ENCODE peak calls at places on chromosome 9, in eight cellular contexts. R is Panc1; D is pancreas; M is OCI-LY7; H is stomach; P is endodermal cell; Y is psoas muscle; C is effector memory CD4-positive, alpha-beta T cell. J is an unnamed sample.

GRCh38 chr9:36840895-36841536 is 193.1 kb downstream of the PAX5 start:
- DNase-seq in R (no peak), D (no peak), M (no peak), H (no peak), P (no peak), Y (peak; percentile 8), C (no peak), J (no peak)

GRCh38 chr9:129109952-129110739 is 447 bp downstream of the CRAT start:
- DNase-seq in R (no peak), D (no peak), M (peak; percentile 16), H (no peak), P (no peak), Y (peak; percentile 73), C (no peak), J (peak; percentile 27)

GRCh38 chr9:127033784-127034183 is 88.7 kb downstream of the ANGPTL2 start:
- DNase-seq in R (no peak), D (no peak), M (no peak), H (no peak), P (peak; percentile 14), Y (no peak), C (no peak), J (no peak)

GRCh38 chr9:69089491-69089890 is 53.9 kb downstream of the FXN start:
- DNase-seq in R (no peak), D (no peak), M (no peak), H (no peak), P (peak; percentile 77), Y (no peak), C (no peak), J (no peak)

GRCh38 chr9:129023036-129023907 is 4.9 kb downstream of the SH3GLB2 start:
- DNase-seq in R (no peak), D (no peak), M (no peak), H (no peak), P (peak; percentile 55), Y (peak; percentile 95), C (no peak), J (no peak)

GRCh38 chr9:108953983-108954574 is 19.9 kb downstream of the ABITRAM start:
- DNase-seq in R (no peak), D (no peak), M (peak; percentile 55), H (no peak), P (no peak), Y (no peak), C (no peak), J (no peak)

GRCh38 chr9:26210338-26210851 is 532.2 kb upstream of the TUSC1 start:
- DNase-seq in R (no peak), D (no peak), M (no peak), H (no peak), P (no peak), Y (no peak), C (no peak), J (no peak)

GRCh38 chr9:77132991-77133390 is 44.3 kb upstream of the VPS13A start:
- DNase-seq in R (no peak), D (no peak), M (no peak), H (no peak), P (no peak), Y (no peak), C (no peak), J (no peak)

GRCh38 chr9:4262735-4263141 is 37.1 kb downstream of the GLIS3 start:
- DNase-seq in R (peak; percentile 51), D (no peak), M (no peak), H (no peak), P (peak; percentile 68), Y (no peak), C (no peak), J (no peak)

GRCh38 chr9:109319072-109319630 is 1.7 kb downstream of the EPB41L4B start:
- DNase-seq in R (no peak), D (peak; percentile 82), M (no peak), H (peak; percentile 67), P (peak; percentile 73), Y (no peak), C (no peak), J (no peak)

GRCh38 chr9:124145903-124146575 is 111.7 kb upstream of the NEK6 start:
- DNase-seq in R (no peak), D (no peak), M (no peak), H (no peak), P (no peak), Y (no peak), C (no peak), J (no peak)

GRCh38 chr9:114684036-114684435 is 2.0 kb upstream of the TEX48 start:
- DNase-seq in R (no peak), D (no peak), M (no peak), H (no peak), P (peak; percentile 29), Y (no peak), C (no peak), J (no peak)

GRCh38 chr9:91867740-91868139 is 82.3 kb downstream of the ROR2 start:
- DNase-seq in R (no peak), D (no peak), M (no peak), H (no peak), P (no peak), Y (no peak), C (no peak), J (no peak)

GRCh38 chr9:123246534-123246933 is 21.9 kb downstream of the STRBP start:
- DNase-seq in R (no peak), D (no peak), M (no peak), H (no peak), P (no peak), Y (no peak), C (no peak), J (no peak)

GRCh38 chr9:3346549-3346948 is 179.3 kb downstream of the RFX3 start:
- DNase-seq in R (no peak), D (no peak), M (no peak), H (no peak), P (no peak), Y (no peak), C (no peak), J (no peak)

GRCh38 chr9:112341741-112342140 is 8.3 kb upstream of the PTBP3 start:
- DNase-seq in R (no peak), D (no peak), M (no peak), H (no peak), P (peak; percentile 76), Y (no peak), C (no peak), J (no peak)

GRCh38 chr9:92247981-92248380 is 45.5 kb downstream of the IARS1 start:
- DNase-seq in R (no peak), D (no peak), M (no peak), H (no peak), P (no peak), Y (no peak), C (no peak), J (no peak)

GRCh38 chr9:2620876-2621677 is 510 bp upstream of the VLDLR start:
- DNase-seq in R (no peak), D (peak; percentile 89), M (no peak), H (peak; percentile 87), P (peak; percentile 94), Y (peak; percentile 90), C (no peak), J (no peak)

DNA sequence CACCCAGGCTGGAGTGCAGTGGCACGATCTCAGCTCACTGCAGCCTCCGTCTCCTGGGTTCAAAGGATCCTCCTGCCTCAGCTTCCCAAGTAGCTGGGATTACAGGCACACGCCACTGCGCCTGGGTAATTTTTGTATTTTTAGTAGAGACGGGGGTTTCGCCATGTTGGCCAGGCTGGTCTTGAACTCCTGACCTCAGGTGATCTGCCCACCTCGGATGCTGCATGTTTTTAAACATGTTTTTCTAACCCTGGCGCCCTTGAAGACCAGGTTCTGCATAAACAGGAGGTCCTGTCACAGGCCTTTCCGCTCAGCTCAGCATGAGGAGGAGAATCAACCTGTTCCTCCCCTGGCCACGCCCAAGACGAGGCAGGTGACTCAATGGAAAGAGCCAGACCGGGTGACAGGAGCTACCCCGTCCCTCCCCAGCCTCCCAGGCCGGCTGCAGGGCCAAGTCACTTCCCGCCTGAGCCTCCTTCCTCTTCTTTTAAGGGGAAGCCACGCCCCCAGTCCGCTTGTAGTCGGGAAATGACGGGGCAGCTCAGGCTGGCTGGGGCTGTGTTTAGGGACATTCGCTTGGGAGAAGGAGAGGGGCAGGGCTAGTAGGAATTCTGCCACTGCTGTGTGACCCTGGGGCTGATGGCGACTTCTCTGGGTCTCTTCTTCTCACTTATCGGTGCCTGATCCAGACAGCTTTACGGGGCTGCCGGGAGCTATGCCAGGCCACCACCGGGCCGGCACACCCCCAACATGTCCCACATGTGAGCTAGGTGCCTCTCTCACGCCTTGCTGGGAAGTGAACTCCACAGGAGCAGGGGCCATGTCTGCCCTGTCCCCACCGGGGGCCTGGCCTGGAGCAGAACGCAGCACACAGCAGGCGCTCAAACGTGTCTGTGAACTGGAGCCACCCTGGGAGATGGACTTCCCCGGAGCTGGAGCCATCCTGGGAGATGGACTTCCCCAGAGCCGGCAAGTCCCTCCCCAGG is 6.1 kb downstream of the NOTCH1 start:
- DNase-seq in R (no peak), D (peak; percentile 86), M (peak; percentile 94), H (peak; percentile 83), P (no peak), Y (peak; percentile 90), C (peak; percentile 87), J (peak; percentile 94)
- H3K4me1 ChIP-seq in R (peaks cover 3% of the 10 kb centered on the region), D (peaks cover 12% of the 10 kb centered on the region), M (peaks cover 43% of the 10 kb centered on the region), H (peaks cover 87% of the 10 kb centered on the region), P (no peaks in the 10 kb centered on the region), Y (peaks cover 2% of the 10 kb centered on the region), C (peaks cover 64% of the 10 kb centered on the region), J (peaks cover 80% of the 10 kb centered on the region)

GRCh38 chr9:105696219-105696793 is 2.0 kb downstream of the TMEM38B start:
- DNase-seq in R (no peak), D (no peak), M (no peak), H (no peak), P (no peak), Y (no peak), C (no peak), J (no peak)
- H3K4me1 ChIP-seq in R (peaks cover 17% of the 10 kb centered on the region), D (no peaks in the 10 kb centered on the region), M (peaks cover 24% of the 10 kb centered on the region), H (peaks cover 18% of the 10 kb centered on the region), P (no peaks in the 10 kb centered on the region), Y (peaks cover 50% of the 10 kb centered on the region), C (peaks cover 7% of the 10 kb centered on the region), J (peaks cover 24% of the 10 kb centered on the region)

DNA sequence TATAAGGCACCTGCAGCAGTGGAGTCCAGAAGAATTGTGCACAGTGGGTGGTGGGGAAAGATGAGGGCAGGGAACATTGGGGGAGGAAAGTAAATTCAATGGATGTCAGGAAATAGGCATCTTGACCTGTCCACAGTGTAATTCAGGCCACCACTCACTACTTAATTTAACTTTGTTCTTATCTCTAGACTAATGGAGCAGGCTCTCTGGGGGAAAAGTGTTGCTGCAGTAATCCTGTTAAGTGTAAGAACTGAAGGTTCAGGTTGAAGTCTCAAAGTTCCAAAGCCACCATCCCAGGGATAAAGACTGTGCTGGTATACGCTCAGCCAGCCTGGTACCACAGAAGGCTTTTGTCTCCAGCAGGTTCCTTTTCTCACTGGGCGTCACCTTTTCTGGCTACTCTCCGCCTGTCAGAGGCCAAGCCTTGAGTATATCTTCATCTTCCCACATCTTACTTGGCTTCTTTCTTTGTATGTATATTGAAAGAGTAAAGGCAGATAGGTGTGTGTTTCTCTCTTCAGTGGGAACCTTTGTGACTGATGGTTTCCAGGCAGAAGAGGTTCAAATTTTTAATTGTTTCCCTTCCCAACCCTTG is 150.9 kb upstream of the DMRT1 start:
- DNase-seq in R (no peak), D (no peak), M (no peak), H (no peak), P (peak; percentile 66), Y (no peak), C (no peak), J (no peak)
- H3K4me1 ChIP-seq in R (peaks cover 4% of the 10 kb centered on the region), D (peaks cover 23% of the 10 kb centered on the region), M (peaks cover 26% of the 10 kb centered on the region), H (peaks cover 51% of the 10 kb centered on the region), P (peaks cover 14% of the 10 kb centered on the region), Y (peaks cover 45% of the 10 kb centered on the region), C (no peaks in the 10 kb centered on the region), J (peaks cover 14% of the 10 kb centered on the region)

DNA sequence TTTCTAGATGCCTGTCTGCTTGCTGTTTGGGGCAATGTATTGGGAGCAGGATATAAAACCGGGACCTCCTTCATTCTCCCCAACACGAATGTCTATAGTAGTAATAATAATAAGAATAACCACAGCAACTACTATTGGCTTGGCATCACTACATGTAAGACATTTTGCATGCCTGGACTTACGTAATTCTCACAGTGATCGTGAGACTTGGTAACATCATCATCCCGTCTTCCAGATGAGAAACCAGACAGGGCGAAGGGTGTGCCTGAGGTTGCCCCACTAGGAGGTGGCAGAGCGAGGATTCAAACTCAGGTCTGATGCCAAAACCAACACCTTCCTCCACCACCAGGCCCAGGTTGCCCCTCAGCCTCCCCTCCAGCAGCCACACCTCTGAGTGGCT is 185.1 kb downstream of the RGS3 start:
- DNase-seq in R (no peak), D (no peak), M (no peak), H (no peak), P (no peak), Y (no peak), C (no peak), J (no peak)
- H3K4me1 ChIP-seq in R (no peaks in the 10 kb centered on the region), D (no peaks in the 10 kb centered on the region), M (no peaks in the 10 kb centered on the region), H (peaks cover 6% of the 10 kb centered on the region), P (peaks cover 5% of the 10 kb centered on the region), Y (peaks cover 4% of the 10 kb centered on the region), C (no peaks in the 10 kb centered on the region), J (no peaks in the 10 kb centered on the region)

J was measured in CD8-positive, alpha-beta T cell.